ENCODE peak calls at places on chromosomes 5 and 9, in eight cellular contexts. F is GM12865, Y is HCT116, C is cardiac fibroblast, A is HepG2, T is cardiac muscle cell, O is IMR-90, X is suprapubic skin. W is an unnamed sample.

GRCh38 chr9:84339951-84340350 is 607 bp downstream of the SLC28A3 start:
- DNase-seq in F (peak; percentile 35), A (no peak), X (no peak), O (no peak), Y (no peak), C (no peak), T (peak; percentile 40), W (no peak)

GRCh38 chr9:91047529-91047928 is 245.9 kb downstream of the SYK start:
- DNase-seq in O (no peak), T (no peak), A (no peak), F (peak; percentile 24), C (no peak), X (no peak), Y (no peak), W (peak; percentile 58)

GRCh38 chr5:62288118-62288517 is 17.9 kb upstream of the KIF2A start:
- DNase-seq in T (no peak), X (no peak), A (no peak), O (no peak), Y (no peak), C (no peak), F (no peak), W (no peak)

GRCh38 chr5:128711216-128711615 is 173.2 kb upstream of the FBN2 start:
- DNase-seq in A (no peak), Y (no peak), X (no peak), C (peak; percentile 1), F (no peak), O (no peak), T (no peak), W (no peak)

GRCh38 chr9:130034570-130034969 is 8.4 kb downstream of the FNBP1 start:
- DNase-seq in O (peak; percentile 87), Y (no peak), F (peak; percentile 67), T (no peak), A (no peak), C (peak; percentile 83), X (no peak), W (no peak)

GRCh38 chr5:63959177-63959982 is 2.9 kb downstream of the HTR1A start:
- DNase-seq in A (no peak), F (no peak), O (no peak), T (peak; percentile 90), X (no peak), C (no peak), Y (no peak), W (no peak)

GRCh38 chr9:96501981-96502833 is 52.2 kb downstream of the HABP4 start:
- DNase-seq in X (no peak), C (no peak), F (no peak), T (no peak), O (no peak), A (no peak), Y (no peak), W (no peak)

GRCh38 chr5:168706655-168707069 is 127.5 kb upstream of the PANK3 start:
- DNase-seq in F (peak; percentile 53), O (peak; percentile 47), C (peak; percentile 64), X (no peak), A (peak; percentile 25), T (peak; percentile 72), Y (peak; percentile 7), W (no peak)

GRCh38 chr5:144698454-144698853 is 527.8 kb downstream of the KCTD16 start:
- DNase-seq in F (no peak), Y (no peak), O (peak; percentile 24), X (no peak), A (no peak), C (peak; percentile 37), T (no peak), W (no peak)

GRCh38 chr5:52988335-52989024 is 672 bp upstream of the ITGA2 start:
- DNase-seq in Y (peak; percentile 23), O (no peak), C (no peak), T (no peak), F (no peak), X (no peak), A (no peak), W (no peak)

GRCh38 chr9:19186240-19186639 is 44.3 kb upstream of the DENND4C start:
- DNase-seq in X (no peak), T (no peak), C (peak; percentile 52), O (no peak), F (no peak), A (no peak), Y (no peak), W (no peak)

GRCh38 chr5:90096415-90097081 is 313.0 kb downstream of the CETN3 start:
- DNase-seq in F (peak; percentile 25), A (peak; percentile 10), X (no peak), T (peak; percentile 63), Y (peak; percentile 91), C (peak; percentile 79), O (peak; percentile 52), W (no peak)

GRCh38 chr5:94028001-94028400 is 286.6 kb upstream of the POU5F2 start:
- DNase-seq in C (no peak), A (no peak), T (no peak), F (no peak), Y (no peak), X (no peak), O (peak; percentile 4), W (no peak)

GRCh38 chr5:79552984-79553383 is 39.0 kb upstream of the HOMER1 start:
- DNase-seq in A (no peak), T (no peak), Y (no peak), O (peak; percentile 46), C (peak; percentile 37), X (no peak), F (no peak), W (no peak)
- H3K4me3 ChIP-seq in A (no peak overlapping the region), T (no peak overlapping the region), Y (no peak overlapping the region), O (no peak overlapping the region), C (no peak overlapping the region), X (no peak overlapping the region), F (no peak overlapping the region), W (no peak overlapping the region)

DNA sequence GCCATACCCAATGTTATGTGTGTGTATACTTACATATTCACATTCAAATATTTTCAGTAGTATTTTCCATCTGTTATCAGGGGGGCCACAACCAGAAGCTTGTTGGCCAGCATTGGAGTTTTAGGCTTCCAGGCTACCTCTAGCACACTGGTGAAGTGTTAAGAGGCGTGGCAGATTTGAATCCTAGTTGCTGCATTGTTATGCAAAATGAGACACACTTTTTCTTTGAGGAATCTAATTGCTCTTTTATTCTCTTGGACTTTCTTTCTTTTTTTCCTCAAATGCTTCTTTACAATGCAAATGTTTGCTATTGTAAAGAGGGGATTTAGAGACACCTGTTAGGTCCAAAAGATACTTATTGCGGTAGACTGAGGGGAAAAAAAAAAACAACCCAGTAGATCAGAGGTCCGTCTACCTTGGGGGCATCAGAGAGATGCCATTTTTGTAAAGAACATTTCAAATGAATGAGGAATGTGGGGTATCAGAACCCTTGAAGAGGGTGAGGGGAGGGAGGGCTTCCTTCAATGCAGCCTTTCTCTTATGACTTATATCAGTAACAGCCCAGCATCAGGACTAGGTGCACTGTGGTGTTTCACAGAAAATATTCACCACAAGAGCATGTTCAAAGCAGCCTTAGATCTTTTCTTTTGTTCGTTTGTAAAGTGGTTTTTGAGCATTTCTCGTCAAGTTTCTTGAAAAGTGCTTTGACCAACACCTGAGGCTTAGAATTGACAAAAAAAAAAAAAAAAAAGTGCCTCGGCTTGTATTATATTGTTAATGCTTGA is 3.8 kb downstream of the SMARCA2 start:
- DNase-seq in T (no peak), F (peak; percentile 57), O (no peak), A (no peak), X (no peak), C (no peak), Y (no peak), W (no peak)
- H3K4me3 ChIP-seq in T (peak overlapping the region; percentile 67), F (peak overlapping the region; percentile 76), O (no peak overlapping the region), A (no peak overlapping the region), X (peak overlapping the region; percentile 88), C (no peak overlapping the region), Y (no peak overlapping the region), W (peak overlapping the region; percentile 79)

DNA sequence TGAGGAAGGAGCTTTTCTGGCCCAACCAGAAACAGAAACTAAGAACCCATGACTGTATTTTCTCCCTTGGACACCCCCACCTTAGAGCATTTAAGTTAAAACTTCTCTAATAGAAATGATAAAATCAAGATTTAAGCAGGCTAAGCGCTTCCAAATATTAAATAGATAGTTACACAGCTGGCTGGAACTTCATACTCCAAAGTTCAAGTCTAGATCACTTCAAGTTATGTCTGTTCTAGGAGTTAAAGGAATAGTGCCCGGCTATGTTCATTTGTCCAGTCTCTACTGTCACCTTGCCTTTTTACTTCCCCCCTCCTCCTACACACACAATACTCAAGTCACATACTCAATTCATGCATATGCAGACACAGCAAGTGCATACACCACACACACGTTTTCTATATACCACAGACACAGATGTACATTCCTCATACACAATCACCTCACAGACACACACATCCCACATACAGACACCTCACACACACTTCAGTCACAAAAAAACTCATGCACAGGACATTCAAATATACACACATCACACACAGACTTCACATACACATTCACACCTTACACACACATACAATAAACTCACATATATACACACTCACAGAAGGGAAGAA is 237.7 kb downstream of the PDE4D start:
- DNase-seq in T (no peak), A (no peak), C (no peak), X (no peak), Y (no peak), O (no peak), F (no peak), W (no peak)
- H3K4me3 ChIP-seq in T (no peak overlapping the region), A (no peak overlapping the region), C (no peak overlapping the region), X (no peak overlapping the region), Y (no peak overlapping the region), O (no peak overlapping the region), F (no peak overlapping the region), W (no peak overlapping the region)

GRCh38 chr9:92808726-92809451 is 44.3 kb upstream of the BICD2 start:
- DNase-seq in O (peak; percentile 73), A (peak; percentile 17), C (peak; percentile 63), F (peak; percentile 67), X (peak; percentile 85), T (peak; percentile 86), Y (peak; percentile 68), W (no peak)

GRCh38 chr9:92807031-92807756 is 42.6 kb upstream of the BICD2 start:
- DNase-seq in Y (no peak), T (no peak), X (no peak), O (no peak), F (no peak), A (no peak), C (no peak), W (no peak)

GRCh38 chr9:92804727-92805126 is 40.1 kb upstream of the BICD2 start:
- DNase-seq in T (no peak), Y (no peak), C (no peak), X (no peak), F (no peak), A (no peak), O (no peak), W (no peak)

DNA sequence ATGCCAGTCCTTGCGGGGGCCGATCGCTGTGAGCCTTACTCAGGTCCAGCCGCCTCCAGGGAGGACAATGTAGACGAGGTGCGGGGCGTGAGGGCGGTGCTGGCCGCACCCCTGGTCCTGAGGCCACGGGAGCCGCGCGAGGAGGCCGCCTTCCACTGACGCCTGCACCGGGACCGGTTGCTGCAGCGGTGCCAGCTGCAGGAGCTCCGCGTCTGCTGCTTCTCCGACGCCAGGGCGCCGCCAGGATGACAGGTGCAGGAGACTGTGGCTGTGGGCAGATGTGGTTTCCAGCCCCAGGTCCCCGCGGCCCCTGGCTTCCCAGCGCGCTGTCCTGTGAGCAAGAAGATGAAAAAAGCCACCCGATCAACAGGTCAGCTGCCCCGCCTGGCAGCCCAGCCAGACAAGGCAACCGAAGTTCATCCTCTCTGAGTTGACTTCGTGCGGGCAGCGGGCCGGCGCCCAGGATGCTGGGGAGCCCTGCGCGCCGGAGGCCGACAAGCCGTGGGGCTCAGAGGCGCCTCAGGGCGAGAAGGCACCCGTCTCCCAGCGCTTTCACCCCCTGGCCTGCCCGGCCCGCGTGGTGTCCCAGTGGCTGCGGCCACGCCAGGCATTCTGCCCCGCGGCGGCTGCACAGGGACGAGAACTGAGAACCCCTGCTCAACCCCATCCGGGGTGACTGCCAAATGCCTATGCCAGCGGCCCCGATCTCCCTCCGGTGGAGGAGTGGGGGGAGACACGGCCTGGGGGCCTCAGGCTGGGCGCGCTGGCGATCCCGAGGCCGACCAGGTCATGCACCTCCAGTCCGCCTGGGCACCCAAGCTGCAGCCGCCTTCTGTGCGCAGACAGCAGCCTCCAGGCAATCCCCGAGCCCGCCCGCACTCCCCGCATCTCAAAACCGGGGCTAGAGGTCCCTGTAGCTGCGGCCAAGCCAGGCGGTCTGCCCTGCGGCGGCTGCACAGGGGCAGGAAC is 43.4 kb upstream of the BICD2 start:
- DNase-seq in O (no peak), T (peak; percentile 1), X (no peak), A (no peak), Y (no peak), F (no peak), C (no peak), W (no peak)
- H3K4me3 ChIP-seq in O (no peak overlapping the region), T (no peak overlapping the region), X (peak overlapping the region; percentile 40), A (peak overlapping the region; percentile 54), Y (peak overlapping the region; percentile 81), F (no peak overlapping the region), C (no peak overlapping the region), W (peak overlapping the region; percentile 30)